ENCODE peak calls at places on chromosomes 12 and 14, in ten cellular contexts. E, S, N, I, C, G, X, Z, M and Y are unnamed samples. For H3K9me3, the result is how much of the 10 kb centered on the place peaks cover.

GRCh38 chr14:105993814-105994213 is 467.4 kb downstream of the TMEM121 start:
- DNase-seq in M (no peak), N (no peak), C (no peak), I (no peak), Z (no peak), E (no peak), X (no peak), S (no peak), G (no peak), Y (no peak)

GRCh38 chr14:85319998-85320397 is 209.9 kb upstream of the FLRT2 start:
- DNase-seq in S (peak), M (no peak), C (no peak), X (no peak), E (no peak), G (no peak), Z (no peak), I (no peak), N (no peak), Y (no peak)

GRCh38 chr14:71720978-71721624 is 211.1 kb upstream of the RGS6 start:
- DNase-seq in N (no peak), S (peak), Z (no peak), I (no peak), E (peak), X (no peak), G (peak), C (no peak), M (peak), Y (no peak)

GRCh38 chr12:34294137-34294536 is 271.8 kb downstream of the ALG10 start:
- DNase-seq in E (peak), G (no peak), C (no peak), X (no peak), S (no peak), N (no peak), I (no peak), M (no peak), Z (peak), Y (no peak)

GRCh38 chr14:68079941-68080697 is 260.5 kb downstream of the RAD51B start:
- DNase-seq in E (no peak), N (no peak), I (no peak), Z (no peak), S (no peak), C (no peak), M (no peak), X (no peak), G (no peak), Y (no peak)

GRCh38 chr12:22729898-22730443 is 105.0 kb downstream of the ETNK1 start:
- DNase-seq in E (no peak), I (no peak), S (peak), X (no peak), N (no peak), M (no peak), Z (no peak), C (no peak), G (no peak), Y (no peak)

GRCh38 chr12:83939718-83940117 is 972.9 kb downstream of the SLC6A15 start:
- DNase-seq in N (no peak), X (no peak), M (no peak), Z (no peak), I (no peak), E (no peak), S (no peak), C (no peak), G (no peak), Y (no peak)

GRCh38 chr12:70876952-70877351 is 43.6 kb downstream of the PTPRR start:
- DNase-seq in I (no peak), Z (no peak), X (no peak), E (no peak), G (peak), S (peak), C (no peak), M (no peak), N (no peak), Y (no peak)

GRCh38 chr12:106675651-106676435 is 93.0 kb downstream of the RFX4 start:
- DNase-seq in Z (no peak), X (no peak), S (no peak), I (no peak), N (no peak), C (no peak), M (no peak), E (no peak), G (no peak), Y (no peak)

GRCh38 chr14:89813485-89814080 is 140.9 kb downstream of the EFCAB11 start:
- DNase-seq in N (no peak), I (no peak), G (peak), E (no peak), C (peak), Z (no peak), X (no peak), M (no peak), S (peak), Y (no peak)

GRCh38 chr12:25960926-25961325 is 2.4 kb downstream of the RASSF8 start:
- DNase-seq in G (no peak), N (no peak), E (no peak), C (no peak), I (no peak), Z (no peak), M (no peak), S (no peak), X (no peak), Y (no peak)
- H3K4me3 ChIP-seq in G (peak), N (peak), E (no peak), C (peak), I (no peak), Z (no peak), M (no peak), S (peak), X (no peak), Y (no peak)

DNA sequence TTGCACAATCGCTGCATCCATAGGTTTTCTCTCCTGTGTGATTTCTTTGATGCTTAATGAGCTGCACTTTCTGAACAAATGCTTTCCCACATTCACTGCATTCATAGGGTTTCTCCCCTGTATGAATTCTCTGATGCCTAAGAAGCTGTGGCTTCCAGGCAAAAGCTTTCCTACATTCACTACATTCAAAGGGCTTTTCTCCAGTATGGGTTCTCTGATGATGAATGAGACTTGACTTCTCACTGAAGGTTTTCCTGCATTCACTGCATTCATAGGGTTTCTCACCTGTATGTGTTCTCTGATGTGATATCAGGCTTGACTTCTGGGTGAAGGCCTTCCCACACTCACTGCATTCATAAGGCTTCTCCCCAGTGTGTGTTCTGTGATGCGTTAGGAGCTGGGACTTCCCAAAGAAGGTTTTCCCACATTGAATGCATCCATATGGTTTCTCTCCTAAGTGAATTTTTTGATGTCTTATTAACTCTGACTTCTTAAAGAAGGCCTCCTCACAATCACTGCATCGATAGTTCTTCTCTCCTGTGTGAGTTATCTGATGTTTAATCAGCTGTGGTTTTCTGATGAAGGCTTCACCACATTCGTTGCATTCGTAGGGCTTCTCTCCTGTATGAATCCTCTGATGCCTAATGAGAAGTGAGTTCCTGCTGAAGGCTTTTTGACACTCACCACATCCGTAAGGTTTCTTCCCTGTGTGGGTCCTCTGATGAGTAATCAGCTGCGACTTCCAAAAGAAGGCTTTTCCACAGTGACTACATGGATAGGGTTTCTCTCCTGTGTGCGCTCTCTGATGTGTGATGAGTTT is 30.3 kb downstream of the ZNF605 start:
- DNase-seq in N (no peak), X (no peak), G (no peak), C (no peak), M (no peak), S (no peak), Z (no peak), I (no peak), E (no peak), Y (no peak)
- H3K9me3 ChIP-seq in N (half or more), X (half or more), G (half or more), C (half or more), M (half or more), S (under half), Z (half or more), I (half or more), E (half or more), Y (under half)

GRCh38 chr12:110004598-110004997 is 5.4 kb downstream of the ANKRD13A start:
- DNase-seq in X (no peak), Z (no peak), I (no peak), G (no peak), S (no peak), M (no peak), E (no peak), C (no peak), N (no peak), Y (no peak)
- H3K4me3 ChIP-seq in X (no peak), Z (no peak), I (no peak), G (no peak), S (no peak), M (no peak), E (no peak), C (no peak), N (no peak), Y (no peak)

GRCh38 chr12:51187370-51187987 is 14.5 kb upstream of the TFCP2 start:
- DNase-seq in I (no peak), C (no peak), X (no peak), N (no peak), M (no peak), S (no peak), G (no peak), Z (no peak), E (no peak), Y (no peak)
- H3K9me3 ChIP-seq in I (under half), C (under half), X (under half), N (under half), M (under half), S (under half), G (under half), Z (under half), E (under half), Y (under half)

GRCh38 chr14:55279384-55279783 is 8.2 kb downstream of the FBXO34 start:
- DNase-seq in I (no peak), C (no peak), N (no peak), X (no peak), Z (no peak), M (no peak), S (no peak), G (no peak), E (no peak), Y (no peak)

GRCh38 chr14:55274144-55274543 is 2.9 kb downstream of the FBXO34 start:
- DNase-seq in X (no peak), E (no peak), S (no peak), G (no peak), Z (no peak), N (no peak), C (no peak), M (no peak), I (no peak), Y (no peak)

GRCh38 chr14:55277972-55278740 is 6.9 kb downstream of the FBXO34 start:
- DNase-seq in Z (no peak), E (no peak), I (no peak), S (no peak), N (no peak), X (no peak), M (no peak), G (no peak), C (no peak), Y (no peak)

GRCh38 chr14:55274760-55275159 is 3.5 kb downstream of the FBXO34 start:
- DNase-seq in X (no peak), E (no peak), G (no peak), N (no peak), Z (no peak), S (peak), I (no peak), C (no peak), M (no peak), Y (no peak)

GRCh38 chr14:55276736-55277135 is 5.5 kb downstream of the FBXO34 start:
- DNase-seq in E (no peak), I (no peak), C (no peak), G (no peak), Z (no peak), N (no peak), X (no peak), M (no peak), S (no peak), Y (no peak)
- H3K4me3 ChIP-seq in E (no peak), I (no peak), C (no peak), G (no peak), Z (no peak), N (no peak), X (no peak), M (no peak), S (no peak), Y (no peak)

DNA sequence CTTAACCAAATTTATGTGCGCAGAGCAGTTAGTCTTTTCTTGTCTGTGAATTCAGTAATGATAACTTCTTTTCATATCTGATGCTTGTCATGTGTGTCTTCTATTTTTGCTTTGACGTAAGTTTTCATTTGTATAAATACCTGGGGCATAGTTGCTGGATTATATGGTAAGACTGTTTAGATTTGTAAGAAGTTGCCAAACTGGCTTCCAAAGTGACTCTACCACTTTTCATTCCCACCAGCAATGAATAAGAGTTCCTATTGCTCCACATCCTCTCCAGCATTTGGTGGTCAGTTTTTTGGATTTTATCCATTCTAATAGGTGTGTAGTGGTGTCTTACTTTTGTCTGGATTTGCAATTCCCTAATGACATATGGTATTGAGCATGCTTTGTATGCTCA is 8.9 kb downstream of the ZNF268 start:
- DNase-seq in G (no peak), E (no peak), I (no peak), N (no peak), X (no peak), Z (no peak), S (no peak), C (no peak), M (no peak), Y (no peak)
- H3K9me3 ChIP-seq in G (half or more), E (half or more), I (half or more), N (half or more), X (half or more), Z (half or more), S (under half), C (half or more), M (half or more), Y (under half)

DNA sequence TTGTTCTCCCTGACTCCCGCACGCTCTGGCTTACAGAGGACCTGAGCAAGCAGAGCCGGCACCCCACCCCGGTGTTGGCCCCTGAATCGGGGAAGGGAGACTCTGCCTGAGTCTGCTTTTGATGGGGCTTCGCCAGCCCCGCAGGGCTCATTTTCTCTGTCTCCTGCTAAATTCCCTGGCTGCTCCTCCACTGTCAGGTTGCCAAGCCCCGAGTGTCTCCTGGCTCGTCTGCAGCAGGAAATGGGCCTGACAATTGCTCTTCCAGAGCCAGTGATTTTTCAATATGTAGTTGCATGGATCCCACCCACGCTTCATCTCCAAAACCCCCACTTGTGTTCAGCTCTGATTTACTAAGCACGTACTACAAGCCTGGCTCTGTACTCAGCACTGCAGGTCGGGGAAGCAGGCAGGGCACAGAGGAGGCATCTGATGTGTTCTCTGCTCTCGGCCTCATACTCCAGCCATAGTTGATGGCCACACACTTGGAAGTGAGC is 126.2 kb downstream of the SLC38A6 start:
- DNase-seq in E (no peak), G (no peak), I (no peak), Z (no peak), N (no peak), M (no peak), X (peak), S (peak), C (peak), Y (peak)
- H3K4me3 ChIP-seq in E (no peak), G (no peak), I (no peak), Z (no peak), N (no peak), M (no peak), X (no peak), S (no peak), C (no peak), Y (no peak)

GRCh38 chr12:37543966-37544668 is 772.5 kb upstream of the ALG10B start:
- DNase-seq in M (no peak), E (no peak), Z (no peak), S (no peak), N (no peak), X (no peak), G (no peak), I (no peak), C (no peak), Y (no peak)
- H3K9me3 ChIP-seq in M (under half), E (under half), Z (under half), S (under half), N (under half), X (under half), G (under half), I (under half), C (under half), Y (under half)

GRCh38 chr14:50647282-50647681 is 20.8 kb downstream of the SAV1 start:
- DNase-seq in S (no peak), C (no peak), M (no peak), Z (no peak), G (no peak), E (no peak), X (no peak), I (no peak), N (no peak), Y (no peak)
- H3K4me3 ChIP-seq in S (no peak), C (no peak), M (no peak), Z (no peak), G (no peak), E (no peak), X (no peak), I (no peak), N (no peak), Y (no peak)

GRCh38 chr12:31005944-31006361 is 67.7 kb upstream of the DDX11 start:
- DNase-seq in E (no peak), Z (no peak), M (no peak), I (no peak), C (no peak), X (no peak), N (no peak), S (peak), G (no peak), Y (no peak)
- H3K9me3 ChIP-seq in E (under half), Z (under half), M (under half), I (under half), C (under half), X (under half), N (under half), S (under half), G (under half), Y (under half)